ENCODE peak calls at places on chromosomes 16 and 17, in five cellular contexts. One of them, this sample, is unnamed.

GRCh38 chr17:47840742-47841487 is at the start of gene SCRN2:
- DNase-seq in PC-3: peak; percentile 97
- DNase-seq in cardiac fibroblast: peak; percentile 88
- DNase-seq in prostate gland: peak; percentile 83
- DNase-seq in IMR-90: peak; percentile 68
- DNase-seq in this sample: peak; percentile 78

GRCh38 chr16:70749006-70749678 is 51.8 kb downstream of the VAC14 start:
- DNase-seq in PC-3: no peak
- DNase-seq in cardiac fibroblast: no peak
- DNase-seq in prostate gland: peak; percentile 60
- DNase-seq in IMR-90: no peak
- DNase-seq in this sample: no peak

GRCh38 chr16:3597226-3597625 is 14.2 kb downstream of the SLX4 start:
- DNase-seq in PC-3: no peak
- DNase-seq in cardiac fibroblast: no peak
- DNase-seq in prostate gland: no peak
- DNase-seq in IMR-90: no peak
- DNase-seq in this sample: no peak

GRCh38 chr16:10992112-10992511 is 47.7 kb downstream of the CLEC16A start:
- DNase-seq in PC-3: no peak
- DNase-seq in cardiac fibroblast: no peak
- DNase-seq in prostate gland: no peak
- DNase-seq in IMR-90: peak; percentile 98
- DNase-seq in this sample: peak; percentile 59

GRCh38 chr17:3712811-3713463 is 10.8 kb upstream of the HASPIN start:
- DNase-seq in PC-3: no peak
- DNase-seq in cardiac fibroblast: no peak
- DNase-seq in prostate gland: no peak
- DNase-seq in IMR-90: no peak
- DNase-seq in this sample: no peak

GRCh38 chr17:46929413-46929812 is 6.5 kb downstream of the GOSR2 start:
- DNase-seq in PC-3: peak; percentile 68
- DNase-seq in cardiac fibroblast: peak; percentile 9
- DNase-seq in prostate gland: no peak
- DNase-seq in IMR-90: peak; percentile 48
- DNase-seq in this sample: peak; percentile 26

GRCh38 chr17:16417896-16418683 is 2.7 kb downstream of the TRPV2 start:
- DNase-seq in PC-3: peak; percentile 37
- DNase-seq in cardiac fibroblast: peak; percentile 55
- DNase-seq in prostate gland: no peak
- DNase-seq in IMR-90: peak; percentile 28
- DNase-seq in this sample: peak; percentile 76

GRCh38 chr17:38579934-38580333 is 25.8 kb downstream of the SRCIN1 start:
- DNase-seq in PC-3: peak; percentile 37
- DNase-seq in cardiac fibroblast: peak; percentile 53
- DNase-seq in prostate gland: no peak
- DNase-seq in IMR-90: peak; percentile 13
- DNase-seq in this sample: no peak

GRCh38 chr17:8359769-8360168 is 16.7 kb downstream of the KRABD2 start:
- DNase-seq in PC-3: peak; percentile 40
- DNase-seq in cardiac fibroblast: peak; percentile 82
- DNase-seq in prostate gland: no peak
- DNase-seq in IMR-90: peak; percentile 96
- DNase-seq in this sample: peak; percentile 84

GRCh38 chr16:55555436-55555835 is 11.0 kb upstream of the CAPNS2 start:
- DNase-seq in PC-3: no peak
- DNase-seq in cardiac fibroblast: no peak
- DNase-seq in prostate gland: no peak
- DNase-seq in IMR-90: peak; percentile 35
- DNase-seq in this sample: peak; percentile 73

GRCh38 chr17:50051082-50051576 is 4.8 kb upstream of the ITGA3 start:
- DNase-seq in PC-3: peak; percentile 100
- DNase-seq in cardiac fibroblast: peak; percentile 53
- DNase-seq in prostate gland: no peak
- DNase-seq in IMR-90: peak; percentile 88
- DNase-seq in this sample: peak; percentile 74

GRCh38 chr17:7592422-7593021 is 2.6 kb upstream of the SOX15 start:
- DNase-seq in PC-3: no peak
- DNase-seq in cardiac fibroblast: no peak
- DNase-seq in prostate gland: no peak
- DNase-seq in IMR-90: no peak
- DNase-seq in this sample: no peak

GRCh38 chr17:58517378-58517927 is 3.0 kb upstream of the MTMR4 start:
- DNase-seq in PC-3: no peak
- DNase-seq in cardiac fibroblast: no peak
- DNase-seq in prostate gland: no peak
- DNase-seq in IMR-90: no peak
- DNase-seq in this sample: no peak

GRCh38 chr16:2284797-2285576 is 17.1 kb upstream of the RNPS1 start:
- DNase-seq in PC-3: no peak
- DNase-seq in cardiac fibroblast: no peak
- DNase-seq in prostate gland: no peak
- DNase-seq in IMR-90: no peak
- DNase-seq in this sample: no peak

GRCh38 chr16:2071454-2072263 is 23.9 kb downstream of the TSC2 start:
- DNase-seq in PC-3: no peak
- DNase-seq in cardiac fibroblast: no peak
- DNase-seq in prostate gland: no peak
- DNase-seq in IMR-90: no peak
- DNase-seq in this sample: no peak

GRCh38 chr17:28667870-28668269 is 5.9 kb downstream of the SUPT6H start:
- DNase-seq in PC-3: no peak
- DNase-seq in cardiac fibroblast: no peak
- DNase-seq in prostate gland: no peak
- DNase-seq in IMR-90: no peak
- DNase-seq in this sample: no peak

GRCh38 chr16:72055911-72056310 is 1.6 kb downstream of the HP start:
- DNase-seq in PC-3: no peak
- DNase-seq in cardiac fibroblast: no peak
- DNase-seq in prostate gland: no peak
- DNase-seq in IMR-90: no peak
- DNase-seq in this sample: no peak

GRCh38 chr17:81615401-81615930 is 21.4 kb downstream of the NPLOC4 start:
- DNase-seq in PC-3: no peak
- DNase-seq in cardiac fibroblast: no peak
- DNase-seq in prostate gland: no peak
- DNase-seq in IMR-90: no peak
- DNase-seq in this sample: no peak

GRCh38 chr17:80618304-80618703 is 73.7 kb downstream of the RPTOR start:
- DNase-seq in PC-3: no peak
- DNase-seq in cardiac fibroblast: no peak
- DNase-seq in prostate gland: no peak
- DNase-seq in IMR-90: no peak
- DNase-seq in this sample: no peak

GRCh38 chr17:59094921-59095530 is 11.7 kb downstream of the TRIM37 start:
- DNase-seq in PC-3: no peak
- DNase-seq in cardiac fibroblast: no peak
- DNase-seq in prostate gland: no peak
- DNase-seq in IMR-90: no peak
- DNase-seq in this sample: no peak

GRCh38 chr16:51048544-51048943 is 102.5 kb downstream of the SALL1 start:
- DNase-seq in PC-3: no peak
- DNase-seq in cardiac fibroblast: no peak
- DNase-seq in prostate gland: no peak
- DNase-seq in IMR-90: peak; percentile 2
- DNase-seq in this sample: peak; percentile 8

GRCh38 chr17:46756861-46757260 is 61.6 kb downstream of the WNT3 start:
- DNase-seq in PC-3: no peak
- DNase-seq in cardiac fibroblast: no peak
- DNase-seq in prostate gland: no peak
- DNase-seq in IMR-90: no peak
- DNase-seq in this sample: no peak

GRCh38 chr16:11560701-11561439 is 25.8 kb downstream of the LITAF start:
- DNase-seq in PC-3: no peak
- DNase-seq in cardiac fibroblast: peak; percentile 46
- DNase-seq in prostate gland: no peak
- DNase-seq in IMR-90: no peak
- DNase-seq in this sample: no peak

GRCh38 chr17:81513669-81514484 is 1.3 kb upstream of the ACTG1 start:
- DNase-seq in PC-3: peak; percentile 67
- DNase-seq in cardiac fibroblast: peak; percentile 83
- DNase-seq in prostate gland: peak; percentile 53
- DNase-seq in IMR-90: peak; percentile 68
- DNase-seq in this sample: peak; percentile 74

GRCh38 chr16:4407543-4408322 is 8.7 kb downstream of the CORO7 start:
- DNase-seq in PC-3: peak; percentile 44
- DNase-seq in cardiac fibroblast: peak; percentile 32
- DNase-seq in prostate gland: no peak
- DNase-seq in IMR-90: peak; percentile 82
- DNase-seq in this sample: peak; percentile 66

GRCh38 chr16:50282010-50282538 is 15.7 kb downstream of the ADCY7 start:
- DNase-seq in PC-3: no peak
- DNase-seq in cardiac fibroblast: peak; percentile 75
- DNase-seq in prostate gland: peak; percentile 25
- DNase-seq in IMR-90: no peak
- DNase-seq in this sample: peak; percentile 47

GRCh38 chr16:85529489-85530369 is 83.4 kb upstream of the GSE1 start:
- DNase-seq in PC-3: no peak
- DNase-seq in cardiac fibroblast: no peak
- DNase-seq in prostate gland: no peak
- DNase-seq in IMR-90: no peak
- DNase-seq in this sample: no peak

GRCh38 chr17:56690441-56691291 is 97.2 kb downstream of the NOG start:
- DNase-seq in PC-3: no peak
- DNase-seq in cardiac fibroblast: no peak
- DNase-seq in prostate gland: no peak
- DNase-seq in IMR-90: no peak
- DNase-seq in this sample: peak; percentile 97

GRCh38 chr17:67239597-67239996 is 5.4 kb downstream of the HELZ start:
- DNase-seq in PC-3: no peak
- DNase-seq in cardiac fibroblast: peak; percentile 78
- DNase-seq in prostate gland: no peak
- DNase-seq in IMR-90: peak; percentile 82
- DNase-seq in this sample: peak; percentile 50

GRCh38 chr17:37493249-37494027 is 3.7 kb downstream of the DUSP14 start:
- DNase-seq in PC-3: peak; percentile 86
- DNase-seq in cardiac fibroblast: peak; percentile 68
- DNase-seq in prostate gland: no peak
- DNase-seq in IMR-90: peak; percentile 94
- DNase-seq in this sample: peak; percentile 99

GRCh38 chr16:87965973-87966667 is 14.9 kb downstream of the BANP start:
- DNase-seq in PC-3: no peak
- DNase-seq in cardiac fibroblast: peak; percentile 85
- DNase-seq in prostate gland: no peak
- DNase-seq in IMR-90: peak; percentile 49
- DNase-seq in this sample: peak; percentile 91

GRCh38 chr16:87964049-87964448 is 12.8 kb downstream of the BANP start:
- DNase-seq in PC-3: no peak
- DNase-seq in cardiac fibroblast: no peak
- DNase-seq in prostate gland: no peak
- DNase-seq in IMR-90: no peak
- DNase-seq in this sample: peak; percentile 37

GRCh38 chr16:87968541-87968940 is 17.3 kb downstream of the BANP start:
- DNase-seq in PC-3: no peak
- DNase-seq in cardiac fibroblast: peak; percentile 36
- DNase-seq in prostate gland: no peak
- DNase-seq in IMR-90: peak; percentile 93
- DNase-seq in this sample: peak; percentile 47

GRCh38 chr16:87965417-87965816 is 14.2 kb downstream of the BANP start:
- DNase-seq in PC-3: no peak
- DNase-seq in cardiac fibroblast: no peak
- DNase-seq in prostate gland: no peak
- DNase-seq in IMR-90: no peak
- DNase-seq in this sample: no peak

DNA sequence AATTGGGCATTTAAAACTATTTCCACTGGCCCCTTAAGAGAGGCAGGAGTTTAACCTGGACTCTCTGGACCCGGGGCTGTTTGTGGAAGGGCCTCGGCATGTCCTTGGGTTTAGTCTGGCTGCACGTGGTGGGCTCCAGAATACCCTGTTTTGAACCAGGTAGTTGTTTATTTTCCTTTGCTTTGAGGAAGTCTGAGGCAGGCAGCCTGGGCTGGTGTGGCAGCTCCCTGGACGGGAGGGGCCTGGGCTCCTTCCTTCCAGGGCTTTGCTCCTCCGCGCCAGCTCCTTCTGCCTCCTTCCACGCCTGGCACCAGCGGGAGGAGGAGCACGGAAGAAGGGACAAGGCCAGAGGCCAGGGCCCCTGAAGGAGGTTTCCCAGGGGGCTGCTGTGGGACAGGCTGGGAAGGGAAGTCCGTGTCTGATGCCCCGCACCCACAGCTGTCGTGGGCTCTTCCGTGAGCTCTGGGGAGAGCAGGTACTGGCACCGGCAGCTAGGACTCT is 15.5 kb downstream of the BANP start:
- DNase-seq in PC-3: no peak
- DNase-seq in cardiac fibroblast: no peak
- DNase-seq in prostate gland: peak; percentile 58
- DNase-seq in IMR-90: no peak
- DNase-seq in this sample: no peak
- H3K4me3 ChIP-seq in PC-3: no peak overlapping the region
- H3K4me3 ChIP-seq in cardiac fibroblast: no peak overlapping the region
- H3K4me3 ChIP-seq in prostate gland: no peak overlapping the region
- H3K4me3 ChIP-seq in IMR-90: no peak overlapping the region
- H3K4me3 ChIP-seq in this sample: peak overlapping the region; percentile 34

GRCh38 chr17:64145460-64145750 is 15.5 kb upstream of the ERN1 start:
- DNase-seq in PC-3: no peak
- DNase-seq in cardiac fibroblast: no peak
- DNase-seq in prostate gland: no peak
- DNase-seq in IMR-90: no peak
- DNase-seq in this sample: no peak
- TF ChIP-seq CTCF in PC-3: no peak
- TF ChIP-seq CTCF in cardiac fibroblast: no peak
- TF ChIP-seq CTCF in prostate gland: no peak
- TF ChIP-seq CTCF in IMR-90: no peak
- TF ChIP-seq CTCF in this sample: peak; percentile 18

DNA sequence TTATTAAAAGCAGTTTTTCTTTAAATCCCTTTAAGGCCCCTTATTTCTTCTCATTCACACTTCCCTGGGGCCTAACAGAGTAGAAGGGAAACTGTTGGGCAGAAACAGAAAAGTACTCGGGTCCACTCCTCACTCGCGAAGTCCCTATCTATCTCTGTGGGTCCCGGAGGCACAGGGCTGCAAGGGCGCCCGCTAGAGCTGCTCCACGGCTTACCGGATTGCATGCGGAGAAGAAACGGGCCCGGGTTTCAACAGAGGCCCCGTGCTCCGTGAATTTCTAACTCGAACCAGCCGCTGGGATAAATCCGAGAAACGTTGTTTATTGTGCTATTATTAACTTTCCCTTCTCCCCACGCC is 4.3 kb downstream of the CBLN1 start:
- DNase-seq in PC-3: no peak
- DNase-seq in cardiac fibroblast: no peak
- DNase-seq in prostate gland: no peak
- DNase-seq in IMR-90: no peak
- DNase-seq in this sample: no peak
- H3K4me3 ChIP-seq in PC-3: no peak overlapping the region
- H3K4me3 ChIP-seq in cardiac fibroblast: no peak overlapping the region
- H3K4me3 ChIP-seq in prostate gland: no peak overlapping the region
- H3K4me3 ChIP-seq in IMR-90: no peak overlapping the region
- H3K4me3 ChIP-seq in this sample: no peak overlapping the region

GRCh38 chr17:15091825-15092224 is 173.3 kb downstream of the PMP22 start:
- DNase-seq in PC-3: peak; percentile 53
- DNase-seq in cardiac fibroblast: peak; percentile 3
- DNase-seq in prostate gland: no peak
- DNase-seq in IMR-90: no peak
- DNase-seq in this sample: no peak
- TF ChIP-seq CTCF in PC-3: peak; percentile 71
- TF ChIP-seq CTCF in cardiac fibroblast: no peak
- TF ChIP-seq CTCF in prostate gland: no peak
- TF ChIP-seq CTCF in IMR-90: peak; percentile 5
- TF ChIP-seq CTCF in this sample: no peak

GRCh38 chr17:77404812-77405581 is 264.2 kb downstream of the SEC14L1 start:
- DNase-seq in PC-3: peak; percentile 93
- DNase-seq in cardiac fibroblast: peak; percentile 70
- DNase-seq in prostate gland: no peak
- DNase-seq in IMR-90: peak; percentile 86
- DNase-seq in this sample: peak; percentile 83
- H3K4me3 ChIP-seq in PC-3: no peak overlapping the region
- H3K4me3 ChIP-seq in cardiac fibroblast: no peak overlapping the region
- H3K4me3 ChIP-seq in prostate gland: no peak overlapping the region
- H3K4me3 ChIP-seq in IMR-90: no peak overlapping the region
- H3K4me3 ChIP-seq in this sample: no peak overlapping the region

This sample was measured in AG10803.